ENCODE peak calls at places on chromosomes 1 and 21, in five cellular contexts. T is GM12892, W is HepG2, U is K562, G is SK-N-SH. K is an unnamed sample.

GRCh38 chr1:204359474-204360255 is at the start of gene PLEKHA6:
- DNase-seq in G (peak), W (no peak), T (no peak), U (peak), K (no peak)

GRCh38 chr1:6803357-6803756 is 18.1 kb downstream of the CAMTA1 start:
- DNase-seq in G (no peak), T (no peak), U (no peak), W (peak), K (no peak)

GRCh38 chr21:43866659-43867331 is 1.8 kb downstream of the AGPAT3 start:
- DNase-seq in T (peak), G (no peak), U (peak), W (peak), K (peak)

GRCh38 chr1:59750612-59751395 is 63.9 kb upstream of the HOOK1 start:
- DNase-seq in G (no peak), W (no peak), U (no peak), T (no peak), K (no peak)

GRCh38 chr21:45463871-45464270 is 58.9 kb downstream of the COL18A1 start:
- DNase-seq in T (no peak), W (no peak), U (no peak), G (no peak), K (no peak)

GRCh38 chr1:46188295-46189030 is 9.8 kb downstream of the POMGNT1 start:
- DNase-seq in U (peak), T (no peak), G (no peak), W (no peak), K (no peak)

GRCh38 chr1:196955926-196956325 is 12.4 kb downstream of the CFHR2 start:
- DNase-seq in W (no peak), U (no peak), T (no peak), G (no peak), K (no peak)

GRCh38 chr1:246860401-246860800 is 71.3 kb downstream of the AHCTF1 start:
- DNase-seq in T (no peak), U (no peak), W (no peak), G (no peak), K (no peak)

GRCh38 chr1:118960567-118961136 is 27.5 kb downstream of the TBX15 start:
- DNase-seq in U (no peak), T (no peak), G (no peak), W (peak), K (no peak)

GRCh38 chr1:109728870-109729269 is 12.0 kb downstream of the GSTM3 start:
- DNase-seq in W (no peak), T (no peak), U (no peak), G (no peak), K (no peak)

GRCh38 chr1:175385316-175385715 is 192.7 kb upstream of the KIAA0040 start:
- DNase-seq in W (no peak), U (no peak), G (no peak), T (no peak), K (no peak)

GRCh38 chr1:15089244-15089992 is 64.1 kb upstream of the TMEM51 start:
- DNase-seq in U (no peak), W (no peak), T (no peak), G (no peak), K (no peak)

GRCh38 chr1:229093546-229094336 is 177.2 kb upstream of the RAB4A start:
- DNase-seq in W (no peak), G (no peak), T (no peak), U (no peak), K (no peak)

GRCh38 chr1:21909787-21910503 is 27.2 kb downstream of the HSPG2 start:
- DNase-seq in U (no peak), T (peak), G (no peak), W (no peak), K (peak)
- TF ChIP-seq TAF1 in U (no peak), T (no peak), G (no peak), W (no peak), K (no peak)

GRCh38 chr1:151689494-151689893 is 27.1 kb downstream of the CELF3 start:
- DNase-seq in T (no peak), U (no peak), W (no peak), G (no peak), K (no peak)

DNA sequence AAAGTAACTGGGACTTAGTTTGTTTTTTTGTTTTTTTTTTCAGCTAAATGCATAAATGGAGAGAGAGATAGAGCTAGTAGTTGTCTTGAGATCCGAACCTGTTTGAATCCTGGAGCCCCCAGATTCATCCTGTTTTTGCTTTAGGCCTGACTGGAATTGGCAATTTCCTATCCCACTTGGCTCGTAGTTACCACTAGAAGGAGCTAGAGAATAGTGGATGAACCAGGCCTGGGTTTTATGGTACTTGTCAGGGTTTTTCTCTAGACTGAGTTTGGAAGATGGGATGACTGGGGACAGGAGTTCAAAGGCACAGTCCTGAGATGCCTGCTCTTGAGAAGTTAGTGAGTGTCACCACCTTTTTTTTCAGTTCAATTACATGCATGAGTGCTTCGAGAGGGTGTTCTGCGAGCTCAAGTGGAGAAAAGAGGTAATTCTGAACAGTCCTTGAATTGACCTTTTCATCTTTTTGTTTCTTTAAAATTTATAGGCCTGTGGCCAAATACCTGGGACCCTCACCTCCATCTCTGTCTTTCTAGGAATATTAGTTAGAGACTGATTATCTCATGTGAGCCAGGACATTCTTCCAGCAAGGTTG is 23.4 kb downstream of the CELF3 start:
- DNase-seq in W (peak), T (no peak), U (no peak), G (peak), K (no peak)
- TF ChIP-seq TAF1 in W (no peak), T (no peak), U (no peak), G (no peak), K (no peak)

GRCh38 chr1:20281801-20282200 is 8.9 kb upstream of the VWA5B1 start:
- DNase-seq in U (no peak), T (no peak), G (no peak), W (no peak), K (no peak)

GRCh38 chr1:20282544-20282943 is 8.1 kb upstream of the VWA5B1 start:
- DNase-seq in T (no peak), G (peak), W (no peak), U (no peak), K (no peak)

GRCh38 chr1:20284625-20285024 is 6.0 kb upstream of the VWA5B1 start:
- DNase-seq in T (no peak), G (no peak), U (no peak), W (no peak), K (no peak)

GRCh38 chr1:20284046-20284445 is 6.6 kb upstream of the VWA5B1 start:
- DNase-seq in T (no peak), G (no peak), W (no peak), U (no peak), K (no peak)

DNA sequence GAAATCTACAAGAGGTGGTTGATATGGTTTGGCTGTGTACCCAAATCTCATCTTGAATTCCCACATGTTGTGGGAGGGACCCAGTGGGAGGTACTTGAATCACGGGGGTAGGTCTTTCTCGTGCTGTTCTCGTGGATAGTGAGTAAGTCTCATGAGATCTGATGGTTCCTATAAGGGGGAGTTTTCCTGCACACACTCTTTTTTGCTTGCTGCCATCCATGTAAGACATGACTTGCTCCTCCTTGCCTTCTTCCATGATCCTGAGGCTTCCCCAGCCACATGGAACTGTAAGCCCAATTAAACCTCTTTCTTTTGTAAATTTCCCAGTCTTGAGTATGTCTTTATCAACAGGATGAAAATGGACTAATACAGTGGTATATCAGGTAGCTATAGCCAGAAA is 5.2 kb upstream of the VWA5B1 start:
- DNase-seq in W (no peak), G (no peak), U (no peak), T (no peak), K (no peak)
- TF ChIP-seq TAF1 in W (no peak), G (no peak), U (no peak), T (no peak), K (no peak)

GRCh38 chr1:95018602-95019369 is 54.0 kb downstream of the ALG14 start:
- DNase-seq in G (no peak), U (no peak), T (no peak), W (no peak), K (no peak)

GRCh38 chr1:95022527-95022926 is 50.2 kb downstream of the ALG14 start:
- DNase-seq in U (no peak), G (no peak), W (no peak), T (no peak), K (no peak)

GRCh38 chr1:95021085-95021484 is 51.7 kb downstream of the ALG14 start:
- DNase-seq in U (no peak), W (no peak), G (no peak), T (no peak), K (no peak)

GRCh38 chr1:95023399-95024050 is 49.2 kb downstream of the ALG14 start:
- DNase-seq in W (no peak), T (no peak), G (no peak), U (no peak), K (no peak)

DNA sequence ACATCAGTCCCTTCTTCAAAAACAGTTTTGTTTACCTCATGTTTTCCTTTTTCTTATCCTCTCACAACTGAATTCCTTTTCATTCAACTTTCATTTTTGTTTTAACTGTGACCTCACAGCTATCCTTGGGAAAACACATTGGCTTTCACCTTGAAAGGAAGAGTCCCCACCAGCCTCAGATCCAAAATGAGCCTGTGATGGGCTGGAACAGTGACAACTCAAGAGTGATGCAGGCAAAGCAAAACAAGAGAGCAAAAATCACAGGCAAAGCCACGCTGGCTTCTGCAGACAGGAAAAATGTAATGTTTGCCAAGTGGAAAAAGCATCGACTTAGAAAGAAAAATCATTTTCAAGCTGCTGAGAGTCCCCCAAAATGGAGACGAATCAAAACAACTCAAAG is 51.0 kb downstream of the ALG14 start:
- DNase-seq in U (no peak), T (no peak), G (no peak), W (no peak), K (no peak)
- TF ChIP-seq TAF1 in U (no peak), T (no peak), G (no peak), W (no peak), K (no peak)

GRCh38 chr21:33360281-33360680 is 35.5 kb downstream of the IFNAR1 start:
- DNase-seq in G (no peak), W (no peak), U (no peak), T (no peak), K (no peak)
- TF ChIP-seq TAF1 in G (no peak), W (no peak), U (no peak), T (no peak), K (no peak)

GRCh38 chr1:233033366-233033765 is 83.0 kb downstream of the NTPCR start:
- DNase-seq in G (no peak), W (no peak), U (no peak), T (no peak), K (no peak)
- TF ChIP-seq TAF1 in G (no peak), W (no peak), U (no peak), T (no peak), K (no peak)

DNA sequence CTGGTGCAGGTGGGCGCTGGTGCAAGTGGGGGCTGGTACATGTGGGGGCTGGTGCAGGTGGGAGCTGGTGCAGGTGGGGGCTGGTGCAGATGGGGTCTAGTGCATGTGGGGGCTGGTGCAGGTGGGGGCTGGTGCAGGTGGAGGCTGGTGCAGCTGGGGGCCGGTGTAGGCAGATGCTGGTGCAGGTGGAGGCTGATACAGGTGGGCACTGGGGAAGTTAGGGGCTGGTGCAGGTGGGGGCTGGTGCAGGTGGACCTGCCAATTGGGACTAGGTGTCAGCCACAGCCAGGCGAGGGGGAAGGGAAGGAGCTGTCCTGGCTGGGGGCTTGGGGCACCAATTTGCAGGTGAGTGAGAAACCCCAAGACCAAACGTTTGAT is 46.5 kb upstream of the TLR5 start:
- DNase-seq in T (no peak), W (no peak), U (no peak), G (no peak), K (no peak)
- TF ChIP-seq TAF1 in T (no peak), W (no peak), U (no peak), G (no peak), K (no peak)

GRCh38 chr21:28479660-28480059 is 513.0 kb downstream of the LTN1 start:
- DNase-seq in U (no peak), T (no peak), W (no peak), G (no peak), K (no peak)

GRCh38 chr21:28473530-28474225 is 519.0 kb downstream of the LTN1 start:
- DNase-seq in W (no peak), G (no peak), T (no peak), U (no peak), K (no peak)
- TF ChIP-seq TAF1 in W (no peak), G (no peak), T (no peak), U (no peak), K (no peak)

GRCh38 chr1:31007462-31007991 is 58.0 kb downstream of the PUM1 start:
- DNase-seq in W (no peak), U (no peak), G (no peak), T (no peak), K (no peak)
- TF ChIP-seq TAF1 in W (no peak), U (no peak), G (no peak), T (no peak), K (no peak)

K was measured in GM12891.